ENCODE peak calls at places on chromosome 1, in five cellular contexts. A is nephron progenitor cell; D is RWPE1; U is EL; V is activated CD4-positive, CD25-positive, alpha-beta regulatory T cell treated with anti-CD3 and anti-CD28 coated beads, Interleukin-2, amount 50 U/mL, for 72 hours. M is an unnamed sample.

GRCh38 chr1:151062738-151063371 is 2.7 kb downstream of the MLLT11 start:
- DNase-seq in V (no peak), U (peak; percentile 82), A (no peak), D (peak; percentile 60), M (no peak)

GRCh38 chr1:91015358-91015780 is 6.5 kb downstream of the ZNF644 start:
- DNase-seq in D (peak; percentile 38), U (peak; percentile 19), A (no peak), V (no peak), M (no peak)

GRCh38 chr1:56147020-56147419 is 432.3 kb downstream of the PLPP3 start:
- DNase-seq in U (no peak), A (no peak), V (no peak), D (no peak), M (no peak)

GRCh38 chr1:940121-941026 is 16.7 kb downstream of the SAMD11 start:
- DNase-seq in D (peak; percentile 70), V (no peak), A (peak; percentile 77), U (peak; percentile 64), M (no peak)

GRCh38 chr1:5514519-5515183 is 477.6 kb downstream of the NPHP4 start:
- DNase-seq in V (peak; percentile 83), A (peak; percentile 91), U (peak; percentile 15), D (peak; percentile 82), M (no peak)

GRCh38 chr1:113975211-113975895 is 3.9 kb upstream of the OLFML3 start:
- DNase-seq in D (no peak), V (no peak), A (no peak), U (peak; percentile 47), M (no peak)

GRCh38 chr1:47616906-47617305 is 179.1 kb downstream of the FOXD2 start:
- DNase-seq in D (no peak), U (no peak), V (no peak), A (no peak), M (no peak)

GRCh38 chr1:42931108-42931539 is 27.5 kb downstream of the SLC2A1 start:
- DNase-seq in D (no peak), A (peak; percentile 34), V (peak; percentile 51), U (peak; percentile 55), M (no peak)

GRCh38 chr1:211035821-211036380 is 98.0 kb downstream of the KCNH1 start:
- DNase-seq in A (no peak), D (no peak), V (no peak), U (peak; percentile 32), M (no peak)

GRCh38 chr1:235207202-235207565 is 46.1 kb upstream of the RBM34 start:
- DNase-seq in D (no peak), V (no peak), A (no peak), U (no peak), M (no peak)

GRCh38 chr1:186790101-186790500 is 38.6 kb upstream of the PLA2G4A start:
- DNase-seq in D (no peak), A (no peak), U (no peak), V (no peak), M (no peak)

GRCh38 chr1:20896824-20897223 is 109.7 kb upstream of the HP1BP3 start:
- DNase-seq in D (peak; percentile 26), V (no peak), A (no peak), U (no peak), M (no peak)

GRCh38 chr1:38055398-38055797 is 8.8 kb upstream of the POU3F1 start:
- DNase-seq in V (no peak), A (no peak), U (peak; percentile 71), D (no peak), M (no peak)

GRCh38 chr1:173204693-173205092 is 2.4 kb downstream of the TNFSF4 start:
- DNase-seq in A (no peak), D (no peak), V (no peak), U (no peak), M (no peak)

GRCh38 chr1:85313888-85314696 is 37.7 kb upstream of the BCL10 start:
- DNase-seq in D (peak; percentile 84), V (no peak), U (peak; percentile 99), A (no peak), M (no peak)

GRCh38 chr1:62356257-62356835 is 37.1 kb upstream of the KANK4 start:
- DNase-seq in A (no peak), U (peak; percentile 80), D (peak; percentile 93), V (no peak), M (peak; percentile 3)

GRCh38 chr1:182227864-182228547 is 163.6 kb downstream of the GLUL start:
- DNase-seq in V (no peak), A (no peak), D (no peak), U (no peak), M (no peak)

GRCh38 chr1:172638885-172639831 is 19.7 kb upstream of the FASLG start:
- DNase-seq in U (peak; percentile 95), D (peak; percentile 91), V (peak; percentile 60), A (no peak), M (peak; percentile 55)

GRCh38 chr1:221841291-221841982 is 99.5 kb upstream of the DUSP10 start:
- DNase-seq in V (no peak), A (no peak), U (peak; percentile 66), D (no peak), M (no peak)

GRCh38 chr1:3787347-3787710 is 9.0 kb downstream of the LRRC47 start:
- DNase-seq in U (no peak), A (no peak), V (no peak), D (no peak), M (no peak)

GRCh38 chr1:151165281-151165737 is 393 bp downstream of the LYSMD1 start:
- DNase-seq in D (peak; percentile 51), V (no peak), A (peak; percentile 57), U (peak; percentile 60), M (no peak)

GRCh38 chr1:52127181-52128175 is 14.4 kb upstream of the ZFYVE9 start:
- DNase-seq in D (peak; percentile 69), A (peak; percentile 7), U (peak; percentile 66), V (no peak), M (peak; percentile 45)

GRCh38 chr1:190193508-190193907 is 284.2 kb downstream of the BRINP3 start:
- DNase-seq in V (no peak), D (no peak), A (no peak), U (no peak), M (no peak)

GRCh38 chr1:70043806-70044205 is 161.6 kb downstream of the LRRC40 start:
- DNase-seq in A (no peak), D (peak; percentile 26), V (no peak), U (peak; percentile 85), M (peak; percentile 32)